ENCODE peak calls at places on chromosome 3, in nine cellular contexts. E is neural progenitor cell; X is NCI-H1105 treated with DMSO at 0.1 percent for 48 hours; D is germinal center; R is glutamatergic neuron; F is GM12865; Z is hippocampal formation; M is stimulated activated naive CD4-positive, alpha-beta T cell; N is SK-N-DZ. T is an unnamed sample.

GRCh38 chr3:69558912-69559311 is 173.0 kb upstream of the FRMD4B start:
- DNase-seq in X (no peak), R (no peak), F (no peak), N (no peak), D (no peak), M (no peak), E (no peak), Z (no peak), T (no peak)

GRCh38 chr3:46649436-46649835 is 37.1 kb downstream of the FAM240A start:
- DNase-seq in N (no peak), Z (no peak), F (no peak), R (no peak), M (no peak), D (no peak), X (no peak), E (no peak), T (peak; percentile 38)

GRCh38 chr3:188469228-188469885 is 315.4 kb downstream of the LPP start:
- DNase-seq in X (no peak), D (no peak), M (no peak), Z (no peak), F (no peak), N (no peak), E (no peak), R (no peak), T (no peak)

GRCh38 chr3:195732951-195733350 is 12.2 kb downstream of the MUC20 start:
- DNase-seq in E (no peak), F (no peak), M (no peak), N (no peak), X (no peak), Z (no peak), R (peak; percentile 82), D (no peak), T (no peak)

GRCh38 chr3:128133273-128133883 is 9.8 kb upstream of the RUVBL1 start:
- DNase-seq in D (no peak), N (peak; percentile 47), X (peak; percentile 69), F (peak; percentile 52), R (peak; percentile 32), Z (no peak), M (no peak), E (peak; percentile 80), T (peak; percentile 47)

GRCh38 chr3:53680026-53680425 is 166.2 kb downstream of the CHDH start:
- DNase-seq in D (no peak), E (peak; percentile 60), Z (no peak), X (peak; percentile 73), M (no peak), F (no peak), R (peak; percentile 39), N (peak; percentile 45), T (no peak)

GRCh38 chr3:50338989-50339388 is 1.6 kb downstream of the RASSF1 start:
- DNase-seq in M (no peak), X (no peak), E (no peak), N (no peak), D (no peak), R (no peak), Z (no peak), F (no peak), T (no peak)

GRCh38 chr3:152176241-152176640 is 92.5 kb upstream of the MBNL1 start:
- DNase-seq in R (no peak), X (no peak), N (no peak), E (no peak), D (no peak), Z (no peak), F (no peak), M (no peak), T (peak; percentile 22)

GRCh38 chr3:11624161-11624560 is 19.6 kb downstream of the VGLL4 start:
- DNase-seq in X (no peak), R (no peak), M (peak; percentile 60), F (peak; percentile 80), N (no peak), Z (no peak), E (no peak), D (no peak), T (no peak)

GRCh38 chr3:143835312-143835711 is 13.0 kb downstream of the SLC9A9 start:
- DNase-seq in F (no peak), X (no peak), R (no peak), D (no peak), N (no peak), E (no peak), Z (no peak), M (no peak), T (no peak)

GRCh38 chr3:124033360-124034015 is 41.6 kb upstream of the ROPN1 start:
- DNase-seq in R (no peak), D (peak; percentile 9), M (no peak), X (peak; percentile 51), N (peak; percentile 32), Z (no peak), E (peak; percentile 69), F (no peak), T (peak; percentile 37)

GRCh38 chr3:194396897-194397756 is 1.9 kb downstream of the GP5 start:
- DNase-seq in X (no peak), M (peak; percentile 66), R (no peak), N (no peak), D (peak; percentile 30), Z (no peak), F (no peak), E (no peak), T (no peak)

GRCh38 chr3:172159962-172160538 is 120.7 kb downstream of the FNDC3B start:
- DNase-seq in M (no peak), R (no peak), N (no peak), E (peak; percentile 55), F (no peak), Z (no peak), D (no peak), X (no peak), T (peak; percentile 78)

GRCh38 chr3:193225726-193226125 is 15.3 kb upstream of the PLAAT1 start:
- DNase-seq in N (no peak), D (no peak), R (no peak), Z (no peak), M (no peak), X (no peak), E (no peak), F (no peak), T (no peak)

GRCh38 chr3:5012398-5012797 is 33.2 kb downstream of the BHLHE40 start:
- DNase-seq in D (peak; percentile 32), R (no peak), F (no peak), E (no peak), X (no peak), N (no peak), M (no peak), Z (no peak), T (no peak)

GRCh38 chr3:13976469-13976868 is 96.6 kb upstream of the WNT7A start:
- DNase-seq in M (no peak), N (no peak), E (no peak), R (no peak), Z (no peak), D (no peak), X (no peak), F (no peak), T (no peak)

GRCh38 chr3:110995461-110996226 is 76.0 kb upstream of the NECTIN3 start:
- DNase-seq in X (no peak), F (no peak), E (no peak), Z (no peak), D (no peak), N (no peak), M (no peak), R (no peak), T (no peak)

GRCh38 chr3:10417849-10418248 is 87.5 kb downstream of the ATP2B2 start:
- DNase-seq in R (no peak), F (peak; percentile 5), X (no peak), M (no peak), Z (no peak), D (no peak), E (peak; percentile 20), N (no peak), T (peak; percentile 28)

GRCh38 chr3:165206454-165207266 is 10.5 kb upstream of the SLITRK3 start:
- DNase-seq in R (peak; percentile 78), E (peak; percentile 92), D (peak; percentile 20), F (peak; percentile 76), Z (peak; percentile 74), M (no peak), X (peak; percentile 91), N (peak; percentile 82), T (peak; percentile 72)

GRCh38 chr3:108180214-108180613 is 42.0 kb downstream of the IFT57 start:
- DNase-seq in N (no peak), M (no peak), D (no peak), X (peak; percentile 81), Z (no peak), E (no peak), R (no peak), F (no peak), T (peak; percentile 37)

GRCh38 chr3:59866076-59866475 is 816.3 kb upstream of the CFAP20DC start:
- DNase-seq in N (no peak), F (no peak), M (no peak), X (no peak), R (no peak), Z (no peak), E (no peak), D (no peak), T (no peak)

GRCh38 chr3:127990051-127990450 is 62.2 kb upstream of the SEC61A1 start:
- DNase-seq in R (no peak), N (no peak), X (no peak), Z (no peak), E (no peak), F (no peak), D (no peak), M (no peak), T (no peak)

GRCh38 chr3:107272471-107272870 is 104.8 kb upstream of the CCDC54 start:
- DNase-seq in X (no peak), N (no peak), R (no peak), E (no peak), Z (no peak), F (no peak), M (no peak), D (no peak), T (no peak)

GRCh38 chr3:73493543-73494314 is 131.0 kb downstream of the PDZRN3 start:
- DNase-seq in E (no peak), M (no peak), N (no peak), R (no peak), F (no peak), D (no peak), X (no peak), Z (no peak), T (no peak)

GRCh38 chr3:170506556-170506955 is 79.3 kb downstream of the SLC7A14 start:
- DNase-seq in F (no peak), N (no peak), M (no peak), D (no peak), Z (no peak), X (no peak), E (no peak), R (no peak), T (peak; percentile 23)

GRCh38 chr3:11367116-11367781 is 95.1 kb downstream of the ATG7 start:
- DNase-seq in F (no peak), E (peak; percentile 33), Z (no peak), R (no peak), M (no peak), X (no peak), N (no peak), D (no peak), T (no peak)

GRCh38 chr3:133670525-133670995 is 8.8 kb upstream of the TOPBP1 start:
- DNase-seq in M (no peak), R (no peak), Z (no peak), E (no peak), D (no peak), N (no peak), X (no peak), F (no peak), T (no peak)

T was measured in Daoy.